ENCODE peak calls at places on chromosomes 12 and 14, in four cellular contexts. X, Q, P and E are unnamed samples.

GRCh38 chr12:132444957-132445883 is 44.7 kb upstream of the FBRSL1 start:
- DNase-seq in X (peak), Q (peak), P (no peak), E (no peak)

GRCh38 chr12:114335607-114336006 is 70.3 kb downstream of the TBX5 start:
- DNase-seq in P (no peak), X (no peak), Q (no peak), E (peak)

GRCh38 chr12:42695490-42695995 is 106.0 kb upstream of the PRICKLE1 start:
- DNase-seq in X (no peak), Q (no peak), P (no peak), E (no peak)

GRCh38 chr14:31380106-31380505 is 40.2 kb downstream of the HEATR5A start:
- DNase-seq in P (no peak), X (no peak), Q (no peak), E (no peak)

GRCh38 chr12:2673966-2674810 is 120.6 kb upstream of the FKBP4 start:
- DNase-seq in X (no peak), P (no peak), Q (no peak), E (no peak)

GRCh38 chr14:41925409-41925808 is 318.7 kb downstream of the LRFN5 start:
- DNase-seq in X (no peak), Q (no peak), P (peak), E (no peak)

GRCh38 chr14:105818712-105819005 is 292.3 kb downstream of the TMEM121 start:
- DNase-seq in Q (no peak), X (no peak), P (no peak), E (no peak)

GRCh38 chr12:64998327-64999156 is 122.6 kb downstream of the WIF1 start:
- DNase-seq in P (peak), Q (no peak), X (no peak), E (no peak)

GRCh38 chr14:55813635-55814034 is 233.6 kb downstream of the KTN1 start:
- DNase-seq in P (no peak), Q (no peak), X (no peak), E (no peak)

GRCh38 chr14:71105177-71105576 is 197.9 kb downstream of the PCNX1 start:
- DNase-seq in Q (no peak), X (no peak), P (no peak), E (no peak)

GRCh38 chr12:49880756-49881390 is 22.8 kb downstream of the FAIM2 start:
- DNase-seq in Q (no peak), P (no peak), X (no peak), E (no peak)

GRCh38 chr12:52650520-52651081 is 1.4 kb downstream of the KRT2 start:
- DNase-seq in P (no peak), Q (no peak), X (no peak), E (no peak)

GRCh38 chr12:25816637-25817036 is 141.8 kb upstream of the RASSF8 start:
- DNase-seq in X (no peak), Q (no peak), P (no peak), E (no peak)

GRCh38 chr12:27309293-27309994 is 23.2 kb upstream of the BMAL2 start:
- DNase-seq in X (no peak), Q (no peak), P (no peak), E (no peak)

GRCh38 chr12:2051700-2052625 is 824 bp upstream of the CACNA1C start:
- DNase-seq in P (no peak), Q (no peak), X (peak), E (no peak)

GRCh38 chr14:68231832-68232642 is 412.5 kb downstream of the RAD51B start:
- DNase-seq in X (no peak), Q (no peak), P (no peak), E (no peak)

GRCh38 chr12:92608418-92609091 is 94.2 kb upstream of the PLEKHG7 start:
- DNase-seq in Q (no peak), X (no peak), P (no peak), E (no peak)

GRCh38 chr14:91078095-91078737 is 17.8 kb upstream of the RPS6KA5 start:
- DNase-seq in Q (no peak), P (no peak), X (no peak), E (no peak)

GRCh38 chr12:105351523-105351922 is 21.0 kb downstream of the C12orf75 start:
- DNase-seq in Q (no peak), X (no peak), P (no peak), E (no peak)

GRCh38 chr12:81668475-81668874 is 90.7 kb downstream of the PPFIA2 start:
- DNase-seq in P (no peak), Q (no peak), X (no peak), E (no peak)

GRCh38 chr14:89351364-89351957 is 65.6 kb downstream of the FOXN3 start:
- DNase-seq in Q (peak), X (no peak), P (peak), E (no peak)

GRCh38 chr14:104795468-104795780 is at the start of gene AKT1:
- DNase-seq in P (no peak), X (no peak), Q (peak), E (no peak)

GRCh38 chr14:36315159-36315853 is 5.1 kb downstream of the MBIP start:
- DNase-seq in Q (no peak), P (no peak), X (no peak), E (no peak)

GRCh38 chr12:48980953-48981756 is 3.0 kb downstream of the WNT1 start:
- DNase-seq in X (peak), P (peak), Q (peak), E (peak)

GRCh38 chr12:49057888-49058287 is 2.7 kb downstream of the KMT2D start:
- DNase-seq in X (no peak), P (no peak), Q (no peak), E (no peak)

GRCh38 chr12:125208942-125209341 is 143.7 kb downstream of the AACS start:
- DNase-seq in Q (no peak), X (peak), P (no peak), E (no peak)

GRCh38 chr12:64840129-64840528 is 15.7 kb downstream of the TBC1D30 start:
- DNase-seq in P (no peak), X (no peak), Q (no peak), E (no peak)

GRCh38 chr12:81329088-81329487 is 251.2 kb downstream of the ACSS3 start:
- DNase-seq in X (peak), P (no peak), Q (no peak), E (peak)

GRCh38 chr12:58592817-58593216 is 327.5 kb downstream of the LRIG3 start:
- DNase-seq in P (no peak), X (no peak), Q (no peak), E (no peak)

GRCh38 chr12:51082561-51083139 is 746 bp downstream of the CSRNP2 start:
- DNase-seq in Q (no peak), X (no peak), P (peak), E (no peak)

GRCh38 chr12:94507455-94507854 is 47.8 kb upstream of the CEP83 start:
- DNase-seq in Q (no peak), X (no peak), P (no peak), E (no peak)

GRCh38 chr14:37063467-37064240 is 108.8 kb downstream of the SLC25A21 start:
- DNase-seq in Q (no peak), X (no peak), P (no peak), E (no peak)

GRCh38 chr12:6235499-6235898 is 35.3 kb downstream of the CD9 start:
- DNase-seq in P (peak), Q (peak), X (no peak), E (peak)

GRCh38 chr12:110661337-110661972 is 27.5 kb downstream of the HVCN1 start:
- DNase-seq in P (peak), Q (peak), X (no peak), E (no peak)

GRCh38 chr14:64736271-64737131 is 32.3 kb downstream of the PLEKHG3 start:
- DNase-seq in X (no peak), Q (peak), P (peak), E (no peak)

GRCh38 chr14:33201116-33201515 is 262.4 kb downstream of the NPAS3 start:
- DNase-seq in P (no peak), Q (no peak), X (no peak), E (no peak)

GRCh38 chr12:126355346-126355745 is 1290.1 kb downstream of the AACS start:
- DNase-seq in Q (no peak), P (no peak), X (no peak), E (no peak)

GRCh38 chr12:99810718-99811593 is 163.4 kb downstream of the GARIN6 start:
- DNase-seq in X (no peak), Q (no peak), P (peak), E (peak)
- TF ChIP-seq CTCF in X (peak), Q (peak), P (peak), E (peak)

GRCh38 chr14:51921026-51921425 is 60.6 kb downstream of the GNG2 start:
- DNase-seq in Q (no peak), X (no peak), P (no peak), E (no peak)

GRCh38 chr14:51922624-51923023 is 62.2 kb downstream of the GNG2 start:
- DNase-seq in Q (no peak), P (no peak), X (no peak), E (no peak)

GRCh38 chr14:51926449-51926848 is 62.9 kb upstream of the RTRAF start:
- DNase-seq in X (no peak), P (no peak), Q (no peak), E (no peak)

GRCh38 chr14:51925980-51926379 is 63.4 kb upstream of the RTRAF start:
- DNase-seq in X (no peak), P (no peak), Q (no peak), E (no peak)

DNA sequence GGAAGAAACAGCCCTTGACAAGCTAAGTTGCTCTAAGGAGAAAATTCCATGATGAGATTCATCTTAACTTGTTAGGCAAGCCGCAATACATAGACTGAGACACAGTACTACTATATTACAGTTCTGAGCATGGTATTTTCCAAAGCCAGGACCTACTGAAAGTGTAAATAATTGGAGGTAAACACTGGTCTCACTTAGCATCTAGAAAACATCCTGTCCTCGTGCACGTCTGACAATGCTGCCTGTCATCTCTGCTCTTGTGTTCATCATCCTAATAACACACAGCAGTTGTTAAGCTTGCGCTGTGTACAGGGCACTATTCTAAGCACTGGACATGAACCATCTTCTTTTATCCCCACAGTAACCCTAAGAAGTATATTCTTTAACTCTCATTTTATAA is 64.2 kb downstream of the GNG2 start:
- DNase-seq in X (no peak), Q (no peak), P (no peak), E (no peak)
- TF ChIP-seq CTCF in X (no peak), Q (no peak), P (no peak), E (no peak)

DNA sequence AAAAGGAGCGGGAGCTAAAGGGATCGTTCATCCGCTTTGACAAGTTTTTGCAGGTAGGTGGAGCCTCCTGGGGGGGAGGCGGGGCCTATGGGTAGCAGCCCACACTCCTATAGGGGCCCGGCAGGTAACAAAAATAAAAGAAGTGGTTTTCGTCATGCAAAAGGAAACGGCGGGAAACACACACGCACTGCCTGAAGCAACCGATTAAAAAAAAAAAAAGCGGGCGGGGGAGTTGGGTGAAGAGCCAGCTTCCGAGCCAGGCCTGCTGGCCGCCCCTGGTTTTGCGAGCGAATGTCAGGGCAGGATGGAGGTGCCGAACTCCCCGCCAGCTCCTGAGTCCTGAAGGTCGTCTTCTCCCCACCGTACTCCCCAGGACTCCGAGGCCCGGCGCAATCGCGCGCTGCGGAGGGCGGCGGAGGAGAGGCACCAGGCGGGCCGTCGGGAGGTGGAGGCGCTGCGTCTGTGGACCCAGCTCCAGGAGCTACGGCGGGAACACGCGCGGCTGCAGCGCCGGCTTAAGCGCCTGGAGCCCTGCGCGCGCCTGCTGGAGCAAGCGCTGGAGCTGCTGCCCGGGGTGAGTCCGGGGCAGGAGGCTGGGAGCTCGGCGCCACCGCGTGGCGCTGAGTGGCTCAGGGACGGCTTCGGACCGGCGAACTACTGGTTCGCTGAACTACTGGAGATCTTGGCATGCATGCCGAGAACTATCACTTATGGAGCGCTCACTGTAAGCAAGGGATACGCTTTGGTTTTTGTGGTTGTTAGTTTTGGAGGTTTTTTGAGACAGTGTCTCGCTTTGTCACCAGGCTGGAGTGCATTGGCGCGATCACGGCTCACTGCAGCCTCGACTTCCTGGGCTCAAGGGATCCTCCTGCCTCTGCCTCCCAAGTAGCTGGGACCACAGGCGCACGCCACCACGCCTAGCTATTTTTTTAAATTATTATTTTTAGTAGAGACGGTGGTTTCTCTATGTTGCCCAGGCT is 3.6 kb downstream of the CFAP73 start:
- DNase-seq in Q (peak), P (peak), X (peak), E (peak)
- TF ChIP-seq CTCF in Q (peak), P (peak), X (no peak), E (peak)

DNA sequence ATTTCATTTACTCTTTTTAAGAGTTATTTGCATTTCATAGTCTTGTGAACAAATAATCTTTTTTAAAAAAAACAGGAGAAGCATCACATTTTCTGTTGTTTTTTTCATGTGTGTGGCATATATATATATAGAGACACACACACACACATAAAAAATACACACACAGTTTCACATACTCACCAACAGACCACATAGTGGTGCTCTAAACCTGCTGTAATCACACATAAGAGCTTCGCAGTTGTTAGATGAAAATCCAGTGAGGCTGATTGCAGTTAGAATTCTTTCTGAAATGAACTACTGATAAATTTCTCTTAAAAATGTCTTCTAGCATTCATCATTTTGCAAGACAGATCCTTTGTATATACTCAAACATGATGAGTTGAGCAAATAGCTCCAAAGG is 434.2 kb upstream of the STXBP6 start:
- DNase-seq in Q (no peak), P (no peak), X (no peak), E (no peak)
- TF ChIP-seq CTCF in Q (no peak), P (no peak), X (no peak), E (no peak)

DNA sequence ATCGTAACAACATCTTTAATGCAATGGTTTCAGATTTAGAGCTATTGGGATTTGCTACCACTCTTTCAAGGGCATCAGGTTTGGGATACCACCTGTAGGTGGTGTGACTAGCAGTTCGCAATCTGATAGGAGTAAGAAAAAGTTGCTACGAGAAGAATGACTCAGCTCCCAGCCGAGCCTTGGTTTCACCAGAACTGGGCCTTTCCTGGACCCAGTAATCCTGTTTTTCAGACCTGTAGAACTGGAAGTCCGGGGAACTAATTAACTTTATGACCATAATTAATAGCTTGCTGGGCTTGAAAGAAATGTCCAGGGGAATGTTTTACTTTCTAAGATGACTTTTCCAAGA is 770 bp downstream of the ABHD4 start:
- DNase-seq in Q (no peak), X (no peak), P (peak), E (no peak)
- TF ChIP-seq CTCF in Q (peak), X (no peak), P (peak), E (no peak)

GRCh38 chr12:104108755-104109445 is 29.1 kb downstream of the NFYB start:
- DNase-seq in X (peak), P (peak), Q (peak), E (peak)

GRCh38 chr12:104106965-104107364 is 31.0 kb downstream of the NFYB start:
- DNase-seq in P (no peak), X (no peak), Q (no peak), E (no peak)

GRCh38 chr12:104105461-104105860 is 32.5 kb downstream of the NFYB start:
- DNase-seq in X (no peak), P (no peak), Q (no peak), E (no peak)

GRCh38 chr12:104115587-104115975 is 22.4 kb downstream of the NFYB start:
- DNase-seq in Q (no peak), X (no peak), P (no peak), E (no peak)

GRCh38 chr12:104109446-104110271 is 28.4 kb downstream of the NFYB start:
- DNase-seq in Q (no peak), X (no peak), P (no peak), E (no peak)
- TF ChIP-seq CTCF in Q (no peak), X (peak), P (no peak), E (no peak)

DNA sequence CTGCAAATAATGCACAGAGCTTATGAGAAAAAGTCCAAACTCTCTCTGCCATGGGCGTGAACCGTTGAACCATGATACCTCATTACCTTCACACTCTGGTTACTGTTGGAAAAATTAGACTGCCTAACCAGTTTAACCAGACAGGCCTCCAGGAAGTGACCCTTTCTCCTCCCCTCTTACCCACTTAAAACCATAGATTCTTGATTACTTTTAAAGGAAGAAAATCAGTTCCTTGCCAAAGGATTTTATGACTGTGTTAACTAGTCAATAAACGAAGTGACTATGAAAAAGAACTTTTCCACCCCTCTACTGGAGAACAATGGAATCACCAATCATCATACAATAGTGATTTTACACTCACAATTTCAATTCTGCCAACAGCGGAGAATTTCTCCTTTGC is 254.0 kb upstream of the ATP2B1 start:
- DNase-seq in Q (no peak), X (no peak), P (no peak), E (no peak)
- TF ChIP-seq CTCF in Q (peak), X (no peak), P (no peak), E (peak)

DNA sequence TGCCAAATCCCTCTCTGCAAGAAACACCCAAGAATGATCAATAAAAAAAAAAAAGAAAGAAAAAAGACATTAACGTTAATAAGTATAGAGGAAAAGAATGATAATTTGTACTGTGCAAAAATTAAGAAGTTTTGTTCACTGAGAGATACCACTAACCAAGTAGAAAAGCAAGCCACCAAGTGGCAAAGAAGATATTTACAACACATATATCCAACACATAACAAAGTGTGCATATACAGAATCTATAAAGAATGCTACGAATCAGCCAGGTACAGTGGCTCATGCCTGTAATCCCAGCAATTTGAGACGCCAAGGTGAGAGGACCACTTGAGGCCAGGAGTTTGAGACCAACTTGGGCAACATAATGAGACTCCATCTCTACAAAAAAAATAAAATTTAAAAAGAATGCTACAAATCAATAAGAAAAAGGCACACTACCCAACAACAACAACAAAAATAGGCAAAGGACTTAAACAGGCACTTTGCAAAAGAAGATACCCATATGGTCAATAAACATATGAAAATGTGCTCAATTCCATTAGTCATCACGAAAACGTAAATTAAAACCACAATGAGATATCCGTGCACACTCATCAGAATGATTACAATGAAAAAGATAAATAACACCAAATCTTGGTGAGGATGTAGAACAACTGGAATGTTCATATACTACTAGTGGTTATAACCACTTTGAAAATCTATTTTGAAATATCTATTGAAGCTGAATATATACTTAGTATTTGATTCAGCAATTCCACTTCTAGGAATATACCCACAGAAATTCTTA is 19.8 kb downstream of the GALNT4 start:
- DNase-seq in P (no peak), X (no peak), Q (no peak), E (no peak)
- TF ChIP-seq CTCF in P (no peak), X (no peak), Q (no peak), E (no peak)

GRCh38 chr14:87386453-87386980 is 606.5 kb downstream of the GALC start:
- DNase-seq in X (no peak), Q (no peak), P (no peak), E (no peak)
- TF ChIP-seq CTCF in X (no peak), Q (no peak), P (no peak), E (no peak)